ENCODE peak calls at places on chromosomes 16 and 17, in seven cellular contexts. F is testis, C is Peyer's patch, N is body of pancreas, H is IMR-90, I is HCT116, W is uterus. J is an unnamed sample. For H3K4me1, the result is how much of the 10 kb centered on the place peaks cover.

GRCh38 chr17:20127660-20128413 is 118.7 kb downstream of the SPECC1 start:
- DNase-seq in F (no peak), C (no peak), N (no peak), H (peak), I (no peak), W (no peak), J (no peak)

GRCh38 chr17:81635431-81635830 is 1.5 kb downstream of the NPLOC4 start:
- DNase-seq in F (no peak), C (no peak), N (no peak), H (no peak), I (peak), W (no peak), J (no peak)

GRCh38 chr16:81668243-81669097 is 110.6 kb upstream of the PLCG2 start:
- DNase-seq in F (no peak), C (no peak), N (no peak), H (no peak), I (no peak), W (no peak), J (no peak)

GRCh38 chr17:44941712-44942331 is 5.8 kb downstream of the KIF18B start:
- DNase-seq in F (no peak), C (no peak), N (no peak), H (no peak), I (no peak), W (no peak), J (peak)

GRCh38 chr17:18356624-18357023 is 6.7 kb downstream of the SHMT1 start:
- DNase-seq in F (peak), C (no peak), N (no peak), H (peak), I (no peak), W (peak), J (peak)

GRCh38 chr16:74740795-74741304 is 33.8 kb downstream of the FA2H start:
- DNase-seq in F (peak), C (peak), N (peak), H (no peak), I (peak), W (no peak), J (no peak)

GRCh38 chr16:68833251-68833650 is 10.1 kb upstream of the TANGO6 start:
- DNase-seq in F (no peak), C (no peak), N (no peak), H (no peak), I (no peak), W (no peak), J (no peak)

GRCh38 chr16:14111713-14112538 is 40.8 kb downstream of the MRTFB start:
- DNase-seq in F (peak), C (no peak), N (peak), H (no peak), I (no peak), W (peak), J (peak)

GRCh38 chr17:6100891-6101290 is 30.7 kb downstream of the WSCD1 start:
- DNase-seq in F (no peak), C (peak), N (no peak), H (no peak), I (no peak), W (no peak), J (no peak)

GRCh38 chr17:42097691-42098661 is at the start of gene ZNF385C:
- DNase-seq in F (no peak), C (no peak), N (peak), H (no peak), I (no peak), W (no peak), J (no peak)

GRCh38 chr16:23048164-23048563 is 101.1 kb downstream of the USP31 start:
- DNase-seq in F (no peak), C (no peak), N (no peak), H (no peak), I (no peak), W (no peak), J (no peak)

GRCh38 chr17:78168906-78169793 is 769 bp downstream of the SYNGR2 start:
- DNase-seq in F (peak), C (peak), N (peak), H (peak), I (peak), W (peak), J (peak)

GRCh38 chr16:11076259-11077018 is 132.1 kb downstream of the CLEC16A start:
- DNase-seq in F (no peak), C (no peak), N (no peak), H (peak), I (no peak), W (no peak), J (no peak)

GRCh38 chr17:55273579-55274370 is 9.0 kb downstream of the HLF start:
- DNase-seq in F (peak), C (no peak), N (peak), H (no peak), I (no peak), W (peak), J (peak)

GRCh38 chr16:20383106-20384029 is 21.2 kb downstream of the PDILT start:
- DNase-seq in F (peak), C (no peak), N (peak), H (peak), I (peak), W (peak), J (peak)

DNA sequence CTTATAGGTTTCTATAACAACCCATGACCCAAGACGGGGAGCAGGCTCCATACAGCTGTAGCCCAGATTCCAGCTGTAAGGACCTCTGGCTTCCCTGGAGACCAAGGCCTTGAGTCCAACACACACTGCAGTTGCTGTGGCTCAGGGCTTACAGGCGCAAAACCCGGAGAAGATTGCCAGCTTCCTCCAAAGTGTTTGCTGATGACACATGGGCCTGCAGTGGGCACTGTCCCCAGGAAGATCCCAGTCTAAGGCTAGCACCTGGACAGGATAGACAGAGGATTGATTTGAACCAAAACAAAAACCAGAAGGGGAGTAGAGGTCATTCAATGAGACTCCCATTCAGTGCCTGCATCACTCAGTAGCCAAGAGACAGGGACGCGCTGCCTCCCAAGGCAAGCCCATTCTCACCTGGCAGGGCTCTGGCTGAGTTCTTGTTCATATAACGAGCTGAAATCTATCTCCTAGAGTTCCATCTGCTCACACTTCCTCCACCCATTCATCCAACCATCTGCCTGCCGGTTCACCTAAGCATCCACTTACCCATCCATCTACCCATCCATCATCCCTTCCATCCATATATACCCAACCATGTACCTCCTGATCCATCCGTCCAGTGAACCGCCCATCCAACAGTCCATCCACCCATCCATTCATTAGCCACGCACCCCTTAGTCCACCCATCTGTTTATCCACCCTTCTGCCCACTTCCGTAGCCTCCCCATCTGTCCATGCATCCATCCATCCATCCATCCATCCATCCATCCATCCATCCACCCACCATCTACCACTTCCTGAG is 10.2 kb downstream of the RAB11FIP4 start:
- DNase-seq in F (no peak), C (no peak), N (peak), H (no peak), I (no peak), W (no peak), J (no peak)
- H3K4me3 ChIP-seq in F (no peak), C (no peak), N (no peak), H (no peak), I (no peak), W (no peak), J (no peak)

GRCh38 chr16:1990336-1991134 is 765 bp downstream of the SYNGR3 start:
- DNase-seq in F (no peak), C (no peak), N (peak), H (no peak), I (no peak), W (no peak), J (peak)

GRCh38 chr16:1992475-1993292 is 2.9 kb downstream of the SYNGR3 start:
- DNase-seq in F (no peak), C (no peak), N (no peak), H (no peak), I (no peak), W (no peak), J (peak)

GRCh38 chr16:1989826-1990335 is at the start of gene SYNGR3:
- DNase-seq in F (no peak), C (no peak), N (no peak), H (no peak), I (no peak), W (no peak), J (no peak)

GRCh38 chr16:1991588-1992474 is 2.1 kb downstream of the SYNGR3 start:
- DNase-seq in F (peak), C (peak), N (peak), H (peak), I (peak), W (peak), J (peak)

GRCh38 chr16:1991135-1991551 is 1.4 kb downstream of the SYNGR3 start:
- DNase-seq in F (no peak), C (no peak), N (no peak), H (no peak), I (no peak), W (no peak), J (no peak)
- TF ChIP-seq POLR2A in F (no peak), C (no peak), N (no peak), H (no peak), I (no peak), W (no peak), J (no peak)

GRCh38 chr16:4209657-4210056 is 32.2 kb downstream of the SRL start:
- DNase-seq in F (no peak), C (no peak), N (no peak), H (no peak), I (no peak), W (no peak), J (peak)
- H3K4me1 ChIP-seq in F (under half), C (under half), N (under half), H (under half), I (under half), W (under half), J (under half)

GRCh38 chr17:75737133-75737962 is 16.1 kb downstream of the ITGB4 start:
- DNase-seq in F (no peak), C (no peak), N (no peak), H (no peak), I (no peak), W (no peak), J (no peak)
- H3K4me3 ChIP-seq in F (no peak), C (no peak), N (no peak), H (no peak), I (no peak), W (no peak), J (no peak)

DNA sequence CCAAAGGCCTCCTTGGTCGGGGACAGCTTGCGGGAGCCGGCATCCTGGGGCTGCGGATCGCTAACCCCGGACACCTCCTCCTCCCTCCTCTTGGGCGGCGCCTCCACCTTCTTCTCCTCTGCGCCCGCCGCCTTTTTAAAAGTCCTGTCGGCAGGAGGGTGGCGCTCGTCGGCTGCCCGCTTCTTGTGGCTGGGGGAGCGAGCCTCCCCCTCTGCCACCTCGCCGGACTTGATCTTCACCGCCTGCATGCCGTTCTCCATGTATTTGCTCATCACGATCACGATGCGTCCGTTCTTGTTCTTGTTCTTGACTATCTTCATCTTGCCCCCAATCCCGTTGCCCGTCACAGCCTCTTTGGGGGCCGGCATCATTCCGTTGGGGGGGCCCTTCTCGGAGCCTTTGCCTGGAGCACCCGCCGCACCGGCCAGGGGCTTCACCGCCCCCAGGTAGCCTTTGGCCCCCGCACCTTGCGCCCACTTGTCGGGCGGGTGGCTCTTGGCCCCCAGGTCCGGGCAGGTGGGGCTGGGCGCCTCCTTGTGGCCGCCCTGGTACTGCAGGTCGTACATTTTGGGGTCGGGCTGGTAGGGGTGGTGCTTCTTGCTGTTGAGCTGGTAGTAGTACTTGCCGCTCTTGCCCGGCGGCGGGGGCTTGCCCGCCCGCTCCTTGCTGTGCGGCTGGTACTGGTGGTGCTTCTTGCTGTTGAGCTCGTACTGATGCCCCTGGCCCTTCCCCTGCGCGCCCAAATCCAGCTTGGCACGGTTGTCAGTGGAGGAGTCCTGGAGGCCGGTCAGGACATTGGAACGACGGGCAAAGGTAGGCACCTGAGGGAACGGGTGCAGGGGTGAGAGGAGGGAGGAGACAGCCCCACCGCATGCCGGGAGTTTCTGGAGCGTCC is 4.4 kb downstream of the CBX4 start:
- DNase-seq in F (no peak), C (no peak), N (no peak), H (no peak), I (no peak), W (no peak), J (no peak)
- TF ChIP-seq POLR2A in F (no peak), C (no peak), N (no peak), H (no peak), I (no peak), W (no peak), J (no peak)

GRCh38 chr17:56833812-56834379 is at the start of the genes C17orf67 and DGKE:
- DNase-seq in F (peak), C (peak), N (peak), H (peak), I (peak), W (peak), J (peak)
- H3K4me1 ChIP-seq in F (under half), C (under half), N (half or more), H (under half), I (under half), W (under half), J (under half)

GRCh38 chr17:7261377-7262191 is 694 bp downstream of the CLDN7 start:
- DNase-seq in F (no peak), C (peak), N (peak), H (no peak), I (no peak), W (no peak), J (no peak)

GRCh38 chr17:7259555-7259889 is 2.8 kb downstream of the CLDN7 start:
- DNase-seq in F (no peak), C (peak), N (no peak), H (no peak), I (no peak), W (no peak), J (no peak)

GRCh38 chr17:7260601-7261376 is 1.5 kb downstream of the CLDN7 start:
- DNase-seq in F (no peak), C (peak), N (peak), H (no peak), I (no peak), W (no peak), J (peak)

GRCh38 chr17:7258731-7259554 is 3.3 kb downstream of the CLDN7 start:
- DNase-seq in F (no peak), C (peak), N (peak), H (peak), I (peak), W (no peak), J (peak)

GRCh38 chr17:7260151-7260550 is 2.1 kb downstream of the CLDN7 start:
- DNase-seq in F (no peak), C (no peak), N (no peak), H (no peak), I (no peak), W (no peak), J (no peak)
- H3K4me3 ChIP-seq in F (no peak), C (peak), N (peak), H (no peak), I (peak), W (no peak), J (peak)

GRCh38 chr16:70730944-70731343 is 45.1 kb upstream of the MTSS2 start:
- DNase-seq in F (no peak), C (no peak), N (no peak), H (no peak), I (no peak), W (no peak), J (no peak)
- TF ChIP-seq POLR2A in F (no peak), C (no peak), N (no peak), H (no peak), I (no peak), W (no peak), J (no peak)